ENCODE peak calls at places on chromosomes 3 and 15, in eight cellular contexts. W is CD8-positive, alpha-beta T cell; Q is AG08396; A is C1 segment of cervical spinal cord; Y is NCI-H1105 treated with DMSO at 0.1 percent for 48 hours; E is activated CD4-positive, alpha-beta T cell treated with anti-CD3 and anti-CD28 coated beads, Interleukin-2, amount 10 ng/mL, durations not matched to agents 7 days and 5 days; M is AG08395; K is stimulated activated CD8-positive, alpha-beta memory T cell treated with anti-CD3 and anti-CD28 coated beads, Interleukin-12 subunit alpha, Interleukin-12 subunit beta, amount 100 ng/mL, for 1 hour. C is an unnamed sample.

GRCh38 chr15:31151301-31152233 is 50.0 kb upstream of the TRPM1 start:
- DNase-seq in Y (no peak), Q (no peak), W (no peak), A (no peak), M (no peak), E (no peak), K (no peak), C (no peak)

GRCh38 chr3:4332991-4333390 is 29.8 kb downstream of the SETMAR start:
- DNase-seq in W (no peak), K (no peak), A (no peak), Y (no peak), M (no peak), Q (no peak), E (no peak), C (no peak)

GRCh38 chr3:43028678-43029490 is 49.8 kb downstream of the GASK1A start:
- DNase-seq in Q (no peak), K (no peak), E (no peak), Y (no peak), M (no peak), W (peak), A (no peak), C (no peak)

GRCh38 chr3:12935023-12935860 is 93.9 kb upstream of the RPL32 start:
- DNase-seq in M (no peak), K (no peak), A (no peak), W (no peak), E (no peak), Y (no peak), Q (no peak), C (no peak)

GRCh38 chr3:42264399-42265058 is 1.5 kb downstream of the CCK start:
- DNase-seq in Y (no peak), K (no peak), Q (peak), W (no peak), M (peak), A (no peak), E (no peak), C (no peak)

GRCh38 chr15:80791004-80791403 is 11.8 kb downstream of the CEMIP start:
- DNase-seq in Q (no peak), M (no peak), E (no peak), Y (no peak), K (no peak), A (no peak), W (no peak), C (no peak)

GRCh38 chr15:77415450-77416448 is 4.2 kb downstream of the PEAK1 start:
- DNase-seq in M (peak), E (no peak), A (no peak), Q (peak), W (no peak), K (no peak), Y (no peak), C (no peak)

GRCh38 chr3:107855710-107856109 is 235.1 kb downstream of the CD47 start:
- DNase-seq in W (no peak), Y (no peak), Q (no peak), E (no peak), A (no peak), K (no peak), M (no peak), C (no peak)

GRCh38 chr3:126357299-126358037 is at the start of gene KLF15:
- DNase-seq in Q (peak), M (peak), K (peak), E (peak), A (peak), Y (peak), W (peak), C (peak)

GRCh38 chr15:94061041-94061440 is 170.3 kb upstream of the MCTP2 start:
- DNase-seq in M (peak), K (no peak), E (no peak), Y (no peak), Q (no peak), A (no peak), W (no peak), C (no peak)

GRCh38 chr3:11168881-11169805 is 14.8 kb downstream of the HRH1 start:
- DNase-seq in E (no peak), K (no peak), M (no peak), W (no peak), Q (no peak), A (no peak), Y (no peak), C (no peak)

GRCh38 chr15:74901612-74902063 is 5.0 kb downstream of the FAM219B start:
- DNase-seq in K (peak), M (peak), Q (peak), A (peak), E (peak), W (peak), Y (peak), C (peak)

GRCh38 chr3:111621535-111621934 is 26.4 kb upstream of the ZBED2 start:
- DNase-seq in Y (no peak), M (no peak), K (no peak), W (no peak), E (no peak), Q (no peak), A (no peak), C (peak)

GRCh38 chr3:45553469-45553974 is 41.0 kb upstream of the LIMD1 start:
- DNase-seq in K (no peak), Y (no peak), Q (peak), M (peak), W (no peak), E (no peak), A (no peak), C (no peak)

GRCh38 chr3:89560546-89560945 is 453.1 kb downstream of the EPHA3 start:
- DNase-seq in E (no peak), Y (peak), W (no peak), K (no peak), A (no peak), Q (no peak), M (no peak), C (no peak)

GRCh38 chr15:70526221-70526973 is 237.0 kb downstream of the UACA start:
- DNase-seq in K (no peak), M (peak), W (peak), E (no peak), A (no peak), Y (peak), Q (no peak), C (peak)

GRCh38 chr15:40122239-40122638 is 13.6 kb upstream of the BMF start:
- DNase-seq in Y (no peak), Q (no peak), K (no peak), W (no peak), A (no peak), E (no peak), M (no peak), C (no peak)

C was measured in ACHN.